ENCODE peak calls at places on chromosomes 2 and 18, in six cellular contexts. I is IMR-90, A is mesenchymal stem cell, Y is neuronal stem cell, Q is H1, O is H9. U is an unnamed sample.

GRCh38 chr2:94978917-94979316 is 46.6 kb upstream of the MAL start:
- DNase-seq in I (no peak), A (no peak), Y (no peak), Q (no peak), O (no peak), U (no peak)

GRCh38 chr18:7784171-7784570 is 217.1 kb downstream of the PTPRM start:
- DNase-seq in I (no peak), A (no peak), Y (no peak), Q (no peak), O (peak; percentile 40), U (peak; percentile 30)

GRCh38 chr2:100526868-100527267 is 35.9 kb upstream of the PDCL3 start:
- DNase-seq in I (no peak), A (no peak), Y (no peak), Q (no peak), O (no peak), U (no peak)

GRCh38 chr2:30915485-30915884 is 108.2 kb upstream of the CAPN13 start:
- DNase-seq in I (peak; percentile 0), A (no peak), Y (peak; percentile 18), Q (peak; percentile 72), O (peak; percentile 79), U (peak; percentile 82)

GRCh38 chr2:127348421-127349000 is 39.3 kb downstream of the MAP3K2 start:
- DNase-seq in I (peak; percentile 24), A (peak; percentile 10), Y (no peak), Q (no peak), O (no peak), U (no peak)

GRCh38 chr2:177724398-177725287 is 332.1 kb downstream of the AGPS start:
- DNase-seq in I (peak; percentile 42), A (peak; percentile 67), Y (peak; percentile 71), Q (peak; percentile 78), O (peak; percentile 52), U (peak; percentile 60)

GRCh38 chr2:25561136-25561850 is 112.1 kb downstream of the DTNB start:
- DNase-seq in I (no peak), A (no peak), Y (no peak), Q (no peak), O (peak; percentile 38), U (no peak)

GRCh38 chr2:61536086-61536722 is 2.0 kb downstream of the XPO1 start:
- DNase-seq in I (peak; percentile 16), A (peak; percentile 66), Y (no peak), Q (no peak), O (no peak), U (no peak)

GRCh38 chr2:182767578-182767977 is 51.5 kb downstream of the DNAJC10 start:
- DNase-seq in I (peak; percentile 33), A (peak; percentile 35), Y (no peak), Q (no peak), O (peak; percentile 28), U (peak; percentile 61)

GRCh38 chr18:34893239-34893638 is 148.0 kb upstream of the MAPRE2 start:
- DNase-seq in I (no peak), A (no peak), Y (no peak), Q (no peak), O (no peak), U (no peak)

GRCh38 chr2:102155703-102156515 is 13.4 kb downstream of the IL1R1 start:
- DNase-seq in I (peak; percentile 69), A (peak; percentile 93), Y (no peak), Q (no peak), O (no peak), U (no peak)

GRCh38 chr2:108184421-108184820 is 55.3 kb upstream of the SULT1C3 start:
- DNase-seq in I (peak; percentile 13), A (peak; percentile 28), Y (no peak), Q (no peak), O (no peak), U (peak; percentile 43)

GRCh38 chr2:237557633-237558015 is 8.8 kb upstream of the PRLH start:
- DNase-seq in I (no peak), A (no peak), Y (no peak), Q (no peak), O (no peak), U (no peak)

GRCh38 chr2:119808516-119809147 is 48.9 kb downstream of the PTPN4 start:
- DNase-seq in I (no peak), A (no peak), Y (no peak), Q (no peak), O (no peak), U (peak; percentile 45)

GRCh38 chr2:218804817-218805216 is 22.9 kb downstream of the CYP27A1 start:
- DNase-seq in I (no peak), A (no peak), Y (no peak), Q (no peak), O (no peak), U (no peak)
- H3K9ac ChIP-seq in I (no peak overlapping the region), A (no peak overlapping the region), Y (no peak overlapping the region), Q (no peak overlapping the region), O (no peak overlapping the region), U (no peak overlapping the region)

DNA sequence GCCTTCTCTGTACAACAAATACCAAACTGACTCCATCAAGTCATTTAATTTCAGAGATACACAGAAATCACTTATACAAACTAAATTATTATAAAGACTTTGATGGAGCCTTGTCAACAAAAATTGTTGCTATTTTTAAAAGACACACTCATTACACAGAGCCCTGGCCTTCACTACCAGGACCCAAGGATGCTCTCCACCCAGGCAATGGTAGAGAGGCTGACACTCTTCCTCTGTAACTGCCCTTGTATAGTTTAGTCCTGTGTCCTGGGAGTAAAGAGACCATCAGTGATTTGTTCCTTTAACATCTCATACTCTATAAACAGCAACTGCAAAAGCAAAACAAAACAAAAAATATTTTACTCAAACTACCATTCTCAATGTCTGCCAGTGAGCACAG is 173.5 kb downstream of the TCF4 start:
- DNase-seq in I (no peak), A (no peak), Y (no peak), Q (no peak), O (no peak), U (no peak)
- H3K4me1 ChIP-seq in I (peaks cover 5% of the 10 kb centered on the region), A (no peaks in the 10 kb centered on the region), Y (no peaks in the 10 kb centered on the region), Q (peaks cover 9% of the 10 kb centered on the region), O (peaks cover 5% of the 10 kb centered on the region), U (no peaks in the 10 kb centered on the region)

DNA sequence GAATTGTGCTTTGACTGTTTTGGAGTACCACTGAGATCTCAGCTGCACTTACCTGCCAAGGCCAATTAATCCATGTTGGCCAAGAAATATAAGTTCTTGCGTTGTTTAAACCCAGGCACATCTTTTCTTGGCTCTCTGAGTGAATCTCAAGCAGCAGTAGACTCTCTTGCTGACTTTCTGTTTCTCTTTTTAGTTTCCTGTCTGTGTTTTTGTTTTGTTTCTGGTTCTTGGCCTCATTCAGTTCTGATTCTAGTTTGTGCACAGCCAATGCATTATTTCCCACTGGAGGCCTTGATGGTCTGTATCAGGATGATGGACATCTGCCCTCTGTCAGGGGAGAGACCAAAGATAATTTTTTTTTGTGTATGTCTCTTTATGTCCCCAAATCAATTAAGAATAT is 379.4 kb downstream of the CDH2 start:
- DNase-seq in I (no peak), A (peak; percentile 1), Y (no peak), Q (no peak), O (no peak), U (no peak)
- H2BK15ac ChIP-seq in I (no peak overlapping the region), A (no peak overlapping the region), Y (no peak overlapping the region), Q (no peak overlapping the region), O (no peak overlapping the region), U (no peak overlapping the region)

DNA sequence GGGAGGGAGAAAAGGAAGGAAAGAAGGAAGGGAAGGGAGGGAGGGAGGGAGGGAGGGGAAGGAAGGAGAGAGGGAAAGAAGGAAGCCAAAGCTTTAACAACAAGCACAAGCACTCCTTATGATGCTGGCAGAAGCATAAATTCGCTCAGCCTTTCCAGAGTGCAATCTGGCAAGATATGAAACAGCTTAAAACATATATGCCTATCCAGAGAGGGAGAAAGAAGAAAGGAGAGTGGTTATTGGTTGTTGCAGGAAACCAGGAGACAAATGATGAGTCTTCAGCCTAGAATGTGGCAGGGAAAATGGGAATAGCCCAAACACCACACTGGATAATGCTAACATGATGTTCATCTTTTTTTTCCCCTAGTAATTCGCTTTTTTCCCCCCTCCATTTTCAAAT is 64.0 kb downstream of the STPG4 start:
- DNase-seq in I (peak; percentile 74), A (peak; percentile 28), Y (no peak), Q (no peak), O (no peak), U (no peak)
- H3K9ac ChIP-seq in I (no peak overlapping the region), A (no peak overlapping the region), Y (no peak overlapping the region), Q (no peak overlapping the region), O (no peak overlapping the region), U (no peak overlapping the region)

U was measured in mesendoderm.